ENCODE peak calls at places on chromosomes 13 and 19, in eight cellular contexts. One of them, this sample, is unnamed.

GRCh38 chr13:44263920-44264610 is 109.6 kb upstream of the SERP2 start:
- DNase-seq in T-helper 2 cell: no peak
- DNase-seq in esophagus squamous epithelium: no peak
- DNase-seq in Ammon's horn: peak; percentile 45
- DNase-seq in astrocyte: peak; percentile 47
- DNase-seq in CD8-positive, alpha-beta memory T cell: no peak
- DNase-seq in NCI-H2081: no peak
- DNase-seq in progenitor cell of endocrine pancreas: no peak
- DNase-seq in this sample: peak; percentile 39

GRCh38 chr13:104171132-104171531 is 1104.9 kb upstream of the SLC10A2 start:
- DNase-seq in T-helper 2 cell: no peak
- DNase-seq in esophagus squamous epithelium: no peak
- DNase-seq in Ammon's horn: no peak
- DNase-seq in astrocyte: no peak
- DNase-seq in CD8-positive, alpha-beta memory T cell: no peak
- DNase-seq in NCI-H2081: peak; percentile 44
- DNase-seq in progenitor cell of endocrine pancreas: no peak
- DNase-seq in this sample: no peak

GRCh38 chr13:105307776-105308175 is 1227.7 kb downstream of the EFNB2 start:
- DNase-seq in T-helper 2 cell: no peak
- DNase-seq in esophagus squamous epithelium: no peak
- DNase-seq in Ammon's horn: no peak
- DNase-seq in astrocyte: no peak
- DNase-seq in CD8-positive, alpha-beta memory T cell: no peak
- DNase-seq in NCI-H2081: no peak
- DNase-seq in progenitor cell of endocrine pancreas: no peak
- DNase-seq in this sample: no peak

GRCh38 chr13:74466015-74466414 is 331.8 kb upstream of the KLF12 start:
- DNase-seq in T-helper 2 cell: no peak
- DNase-seq in esophagus squamous epithelium: no peak
- DNase-seq in Ammon's horn: no peak
- DNase-seq in astrocyte: no peak
- DNase-seq in CD8-positive, alpha-beta memory T cell: no peak
- DNase-seq in NCI-H2081: peak; percentile 1
- DNase-seq in progenitor cell of endocrine pancreas: no peak
- DNase-seq in this sample: no peak

GRCh38 chr13:51230473-51231105 is 8.4 kb downstream of the FAM124A start:
- DNase-seq in T-helper 2 cell: no peak
- DNase-seq in esophagus squamous epithelium: no peak
- DNase-seq in Ammon's horn: peak; percentile 69
- DNase-seq in astrocyte: peak; percentile 4
- DNase-seq in CD8-positive, alpha-beta memory T cell: no peak
- DNase-seq in NCI-H2081: no peak
- DNase-seq in progenitor cell of endocrine pancreas: no peak
- DNase-seq in this sample: peak; percentile 83

GRCh38 chr19:33806434-33806881 is 9.8 kb downstream of the KCTD15 start:
- DNase-seq in T-helper 2 cell: no peak
- DNase-seq in esophagus squamous epithelium: no peak
- DNase-seq in Ammon's horn: no peak
- DNase-seq in astrocyte: no peak
- DNase-seq in CD8-positive, alpha-beta memory T cell: no peak
- DNase-seq in NCI-H2081: no peak
- DNase-seq in progenitor cell of endocrine pancreas: no peak
- DNase-seq in this sample: no peak

GRCh38 chr19:3494051-3494450 is 6.4 kb downstream of the DOHH start:
- DNase-seq in T-helper 2 cell: no peak
- DNase-seq in esophagus squamous epithelium: no peak
- DNase-seq in Ammon's horn: peak; percentile 96
- DNase-seq in astrocyte: no peak
- DNase-seq in CD8-positive, alpha-beta memory T cell: no peak
- DNase-seq in NCI-H2081: no peak
- DNase-seq in progenitor cell of endocrine pancreas: no peak
- DNase-seq in this sample: no peak

GRCh38 chr13:32381539-32381938 is 46.4 kb downstream of the N4BP2L1 start:
- DNase-seq in T-helper 2 cell: peak; percentile 4
- DNase-seq in esophagus squamous epithelium: no peak
- DNase-seq in Ammon's horn: peak; percentile 65
- DNase-seq in astrocyte: peak; percentile 1
- DNase-seq in CD8-positive, alpha-beta memory T cell: peak; percentile 43
- DNase-seq in NCI-H2081: peak; percentile 18
- DNase-seq in progenitor cell of endocrine pancreas: no peak
- DNase-seq in this sample: no peak

GRCh38 chr13:26695891-26696311 is 64.7 kb downstream of the GPR12 start:
- DNase-seq in T-helper 2 cell: no peak
- DNase-seq in esophagus squamous epithelium: no peak
- DNase-seq in Ammon's horn: no peak
- DNase-seq in astrocyte: no peak
- DNase-seq in CD8-positive, alpha-beta memory T cell: no peak
- DNase-seq in NCI-H2081: no peak
- DNase-seq in progenitor cell of endocrine pancreas: no peak
- DNase-seq in this sample: no peak

GRCh38 chr19:40744554-40745401 is 5.5 kb downstream of the ACTMAP start:
- DNase-seq in T-helper 2 cell: no peak
- DNase-seq in esophagus squamous epithelium: no peak
- DNase-seq in Ammon's horn: no peak
- DNase-seq in astrocyte: no peak
- DNase-seq in CD8-positive, alpha-beta memory T cell: peak; percentile 33
- DNase-seq in NCI-H2081: no peak
- DNase-seq in progenitor cell of endocrine pancreas: no peak
- DNase-seq in this sample: no peak

GRCh38 chr19:4414800-4415251 is 12.4 kb downstream of the CHAF1A start:
- DNase-seq in T-helper 2 cell: no peak
- DNase-seq in esophagus squamous epithelium: no peak
- DNase-seq in Ammon's horn: no peak
- DNase-seq in astrocyte: no peak
- DNase-seq in CD8-positive, alpha-beta memory T cell: no peak
- DNase-seq in NCI-H2081: no peak
- DNase-seq in progenitor cell of endocrine pancreas: no peak
- DNase-seq in this sample: no peak

GRCh38 chr19:17686592-17687042 is 1.5 kb downstream of the UNC13A start:
- DNase-seq in T-helper 2 cell: no peak
- DNase-seq in esophagus squamous epithelium: no peak
- DNase-seq in Ammon's horn: no peak
- DNase-seq in astrocyte: no peak
- DNase-seq in CD8-positive, alpha-beta memory T cell: no peak
- DNase-seq in NCI-H2081: peak; percentile 67
- DNase-seq in progenitor cell of endocrine pancreas: no peak
- DNase-seq in this sample: no peak

GRCh38 chr19:3655402-3656072 is 28.9 kb upstream of the CACTIN start:
- DNase-seq in T-helper 2 cell: no peak
- DNase-seq in esophagus squamous epithelium: no peak
- DNase-seq in Ammon's horn: peak; percentile 75
- DNase-seq in astrocyte: peak; percentile 91
- DNase-seq in CD8-positive, alpha-beta memory T cell: no peak
- DNase-seq in NCI-H2081: no peak
- DNase-seq in progenitor cell of endocrine pancreas: no peak
- DNase-seq in this sample: peak; percentile 62

GRCh38 chr13:47025791-47026419 is 129.1 kb upstream of the HTR2A start:
- DNase-seq in T-helper 2 cell: no peak
- DNase-seq in esophagus squamous epithelium: no peak
- DNase-seq in Ammon's horn: no peak
- DNase-seq in astrocyte: peak; percentile 69
- DNase-seq in CD8-positive, alpha-beta memory T cell: no peak
- DNase-seq in NCI-H2081: no peak
- DNase-seq in progenitor cell of endocrine pancreas: no peak
- DNase-seq in this sample: no peak

GRCh38 chr19:46697142-46697960 is 19.6 kb downstream of the PRKD2 start:
- DNase-seq in T-helper 2 cell: no peak
- DNase-seq in esophagus squamous epithelium: no peak
- DNase-seq in Ammon's horn: peak; percentile 65
- DNase-seq in astrocyte: peak; percentile 23
- DNase-seq in CD8-positive, alpha-beta memory T cell: no peak
- DNase-seq in NCI-H2081: peak; percentile 79
- DNase-seq in progenitor cell of endocrine pancreas: peak; percentile 63
- DNase-seq in this sample: peak; percentile 89

This sample was measured in uterus.